ENCODE peak calls at places on chromosomes 7 and 10, in five cellular contexts. One of them, this sample, is unnamed.
A peak's percentile ranks its signal among the peaks of the same experiment; 100 is the strongest.

GRCh38 chr7:139813141-139813540 is 15.9 kb upstream of the TBXAS1 start:
- DNase-seq in right atrium auricular region: no peak
- DNase-seq in WERI-Rb-1: no peak
- DNase-seq in astrocyte of the cerebellum: no peak
- DNase-seq in fibroblast of mammary gland: no peak
- DNase-seq in this sample: no peak

GRCh38 chr7:67947651-67948050 is 951.0 kb downstream of the TYW1 start:
- DNase-seq in right atrium auricular region: no peak
- DNase-seq in fibroblast of mammary gland: no peak
- DNase-seq in astrocyte of the cerebellum: peak; percentile 1
- DNase-seq in WERI-Rb-1: no peak
- DNase-seq in this sample: no peak

GRCh38 chr7:24755541-24756416 is 1.5 kb downstream of the GSDME start:
- DNase-seq in fibroblast of mammary gland: peak; percentile 45
- DNase-seq in right atrium auricular region: no peak
- DNase-seq in WERI-Rb-1: no peak
- DNase-seq in astrocyte of the cerebellum: no peak
- DNase-seq in this sample: no peak

GRCh38 chr10:86267286-86268195 is 99.1 kb downstream of the GRID1 start:
- DNase-seq in astrocyte of the cerebellum: no peak
- DNase-seq in fibroblast of mammary gland: no peak
- DNase-seq in WERI-Rb-1: no peak
- DNase-seq in right atrium auricular region: no peak
- DNase-seq in this sample: no peak

GRCh38 chr10:14016011-14016536 is 314.6 kb downstream of the FRMD4A start:
- DNase-seq in right atrium auricular region: peak; percentile 70
- DNase-seq in fibroblast of mammary gland: peak; percentile 45
- DNase-seq in WERI-Rb-1: no peak
- DNase-seq in astrocyte of the cerebellum: no peak
- DNase-seq in this sample: no peak

GRCh38 chr10:131567279-131568162 is 256.0 kb upstream of the TCERG1L start:
- DNase-seq in WERI-Rb-1: no peak
- DNase-seq in astrocyte of the cerebellum: no peak
- DNase-seq in right atrium auricular region: peak; percentile 42
- DNase-seq in fibroblast of mammary gland: no peak
- DNase-seq in this sample: no peak

GRCh38 chr7:135708041-135708440 is 19.9 kb downstream of the SLC13A4 start:
- DNase-seq in astrocyte of the cerebellum: no peak
- DNase-seq in fibroblast of mammary gland: no peak
- DNase-seq in WERI-Rb-1: peak; percentile 67
- DNase-seq in right atrium auricular region: no peak
- DNase-seq in this sample: no peak

GRCh38 chr7:3244241-3244814 is 56.7 kb upstream of the SDK1 start:
- DNase-seq in WERI-Rb-1: peak; percentile 59
- DNase-seq in fibroblast of mammary gland: peak; percentile 86
- DNase-seq in astrocyte of the cerebellum: peak; percentile 59
- DNase-seq in right atrium auricular region: no peak
- DNase-seq in this sample: no peak

GRCh38 chr7:98618786-98619185 is 1.7 kb downstream of the NPTX2 start:
- DNase-seq in astrocyte of the cerebellum: no peak
- DNase-seq in WERI-Rb-1: no peak
- DNase-seq in fibroblast of mammary gland: no peak
- DNase-seq in right atrium auricular region: no peak
- DNase-seq in this sample: no peak

GRCh38 chr7:95104739-95105138 is 197.3 kb downstream of the PPP1R9A start:
- DNase-seq in WERI-Rb-1: no peak
- DNase-seq in right atrium auricular region: no peak
- DNase-seq in fibroblast of mammary gland: peak; percentile 37
- DNase-seq in astrocyte of the cerebellum: peak; percentile 16
- DNase-seq in this sample: no peak

GRCh38 chr7:41053830-41054229 is 649.1 kb downstream of the INHBA start:
- DNase-seq in fibroblast of mammary gland: peak; percentile 47
- DNase-seq in astrocyte of the cerebellum: no peak
- DNase-seq in WERI-Rb-1: no peak
- DNase-seq in right atrium auricular region: no peak
- DNase-seq in this sample: no peak

GRCh38 chr7:114081606-114082425 is 163.0 kb upstream of the PPP1R3A start:
- DNase-seq in right atrium auricular region: no peak
- DNase-seq in astrocyte of the cerebellum: peak; percentile 70
- DNase-seq in WERI-Rb-1: peak; percentile 16
- DNase-seq in fibroblast of mammary gland: peak; percentile 78
- DNase-seq in this sample: peak; percentile 49

GRCh38 chr10:92816106-92816505 is 32.2 kb upstream of the EXOC6 start:
- DNase-seq in astrocyte of the cerebellum: no peak
- DNase-seq in WERI-Rb-1: no peak
- DNase-seq in fibroblast of mammary gland: no peak
- DNase-seq in right atrium auricular region: no peak
- DNase-seq in this sample: peak; percentile 32

GRCh38 chr7:28458732-28459131 is 46.4 kb downstream of the CREB5 start:
- DNase-seq in WERI-Rb-1: peak; percentile 5
- DNase-seq in fibroblast of mammary gland: peak; percentile 15
- DNase-seq in astrocyte of the cerebellum: no peak
- DNase-seq in right atrium auricular region: no peak
- DNase-seq in this sample: no peak

GRCh38 chr7:154857240-154857639 is 145.7 kb downstream of the PAXIP1 start:
- DNase-seq in WERI-Rb-1: no peak
- DNase-seq in fibroblast of mammary gland: no peak
- DNase-seq in astrocyte of the cerebellum: no peak
- DNase-seq in right atrium auricular region: no peak
- DNase-seq in this sample: no peak

GRCh38 chr10:110498982-110499795 is 1.5 kb downstream of the DUSP5 start:
- DNase-seq in fibroblast of mammary gland: peak; percentile 80
- DNase-seq in right atrium auricular region: no peak
- DNase-seq in astrocyte of the cerebellum: no peak
- DNase-seq in WERI-Rb-1: peak; percentile 61
- DNase-seq in this sample: no peak

GRCh38 chr7:33185786-33186185 is 56.4 kb downstream of the BBS9 start:
- DNase-seq in astrocyte of the cerebellum: peak; percentile 41
- DNase-seq in fibroblast of mammary gland: peak; percentile 68
- DNase-seq in right atrium auricular region: no peak
- DNase-seq in WERI-Rb-1: no peak
- DNase-seq in this sample: no peak

GRCh38 chr10:123994417-123995081 is 98.8 kb downstream of the CHST15 start:
- DNase-seq in WERI-Rb-1: peak; percentile 88
- DNase-seq in astrocyte of the cerebellum: peak; percentile 63
- DNase-seq in fibroblast of mammary gland: peak; percentile 85
- DNase-seq in right atrium auricular region: peak; percentile 85
- DNase-seq in this sample: peak; percentile 61

GRCh38 chr7:137847418-137848050 is 760 bp upstream of the DGKI start:
- DNase-seq in astrocyte of the cerebellum: no peak
- DNase-seq in right atrium auricular region: no peak
- DNase-seq in fibroblast of mammary gland: peak; percentile 44
- DNase-seq in WERI-Rb-1: no peak
- DNase-seq in this sample: no peak

GRCh38 chr7:29479606-29480200 is 83.9 kb upstream of the PRR15 start:
- DNase-seq in WERI-Rb-1: peak; percentile 73
- DNase-seq in astrocyte of the cerebellum: no peak
- DNase-seq in fibroblast of mammary gland: peak; percentile 16
- DNase-seq in right atrium auricular region: no peak
- DNase-seq in this sample: no peak

GRCh38 chr7:108062250-108063014 is 59.5 kb upstream of the LAMB1 start:
- DNase-seq in fibroblast of mammary gland: no peak
- DNase-seq in right atrium auricular region: no peak
- DNase-seq in astrocyte of the cerebellum: no peak
- DNase-seq in WERI-Rb-1: no peak
- DNase-seq in this sample: no peak

GRCh38 chr10:48364659-48365405 is 58.4 kb downstream of the MAPK8 start:
- DNase-seq in right atrium auricular region: no peak
- DNase-seq in fibroblast of mammary gland: peak; percentile 68
- DNase-seq in WERI-Rb-1: no peak
- DNase-seq in astrocyte of the cerebellum: peak; percentile 59
- DNase-seq in this sample: no peak

GRCh38 chr7:134931487-134931886 is 54.8 kb upstream of the AGBL3 start:
- DNase-seq in WERI-Rb-1: no peak
- DNase-seq in astrocyte of the cerebellum: no peak
- DNase-seq in right atrium auricular region: no peak
- DNase-seq in fibroblast of mammary gland: peak; percentile 46
- DNase-seq in this sample: no peak

GRCh38 chr7:119132439-119132838 is 907.9 kb downstream of the ANKRD7 start:
- DNase-seq in right atrium auricular region: no peak
- DNase-seq in fibroblast of mammary gland: no peak
- DNase-seq in WERI-Rb-1: no peak
- DNase-seq in astrocyte of the cerebellum: no peak
- DNase-seq in this sample: no peak
- TF ChIP-seq CTCF in right atrium auricular region: no peak
- TF ChIP-seq CTCF in fibroblast of mammary gland: no peak
- TF ChIP-seq CTCF in WERI-Rb-1: no peak
- TF ChIP-seq CTCF in astrocyte of the cerebellum: no peak
- TF ChIP-seq CTCF in this sample: no peak

DNA sequence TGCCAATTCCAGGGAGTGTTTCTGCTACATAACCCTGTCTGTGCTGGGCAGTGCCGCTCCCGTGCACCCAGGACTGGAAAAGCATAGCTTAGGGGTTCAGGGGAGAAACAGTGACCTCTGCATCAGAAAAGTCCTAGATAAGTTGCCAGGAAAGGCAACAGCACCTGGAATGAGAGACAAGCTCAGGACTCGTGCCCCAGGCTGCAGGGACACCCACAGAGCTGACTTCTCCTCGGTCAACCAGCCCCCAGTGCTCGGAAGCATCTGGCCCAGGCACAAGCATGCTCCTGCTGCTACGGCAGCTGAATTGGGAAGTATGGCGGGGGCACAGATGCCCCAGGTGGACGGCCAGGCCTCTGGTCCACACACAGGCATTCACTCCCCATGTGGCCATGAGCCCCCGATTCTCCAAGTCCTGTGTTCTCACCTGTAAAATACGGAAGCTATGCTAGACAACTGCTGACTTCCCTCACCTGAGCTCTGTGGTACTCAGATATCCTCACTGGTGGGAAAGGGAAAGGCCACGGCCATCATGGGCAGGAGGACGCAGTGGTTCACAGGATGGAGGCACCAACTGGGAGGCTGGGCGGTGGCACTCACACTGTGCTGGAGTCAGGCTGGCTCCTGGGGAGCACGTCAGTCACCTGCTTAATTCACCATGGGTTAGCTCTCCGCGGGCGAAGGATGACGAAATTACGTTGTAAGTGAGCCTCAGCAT is 220.5 kb downstream of the PTPRN2 start:
- DNase-seq in astrocyte of the cerebellum: no peak
- DNase-seq in right atrium auricular region: no peak
- DNase-seq in WERI-Rb-1: no peak
- DNase-seq in fibroblast of mammary gland: no peak
- DNase-seq in this sample: no peak
- H3K4me3 ChIP-seq in astrocyte of the cerebellum: no peak overlapping the region
- H3K4me3 ChIP-seq in right atrium auricular region: no peak overlapping the region
- H3K4me3 ChIP-seq in WERI-Rb-1: no peak overlapping the region
- H3K4me3 ChIP-seq in fibroblast of mammary gland: no peak overlapping the region
- H3K4me3 ChIP-seq in this sample: no peak overlapping the region

GRCh38 chr10:72379062-72379461 is 24.3 kb upstream of the DNAJB12 start:
- DNase-seq in right atrium auricular region: no peak
- DNase-seq in astrocyte of the cerebellum: peak; percentile 64
- DNase-seq in WERI-Rb-1: no peak
- DNase-seq in fibroblast of mammary gland: peak; percentile 20
- DNase-seq in this sample: no peak

GRCh38 chr10:72375173-72375572 is 20.5 kb upstream of the DNAJB12 start:
- DNase-seq in WERI-Rb-1: no peak
- DNase-seq in right atrium auricular region: no peak
- DNase-seq in astrocyte of the cerebellum: no peak
- DNase-seq in fibroblast of mammary gland: no peak
- DNase-seq in this sample: no peak

GRCh38 chr10:72370201-72370722 is 15.5 kb upstream of the DNAJB12 start:
- DNase-seq in fibroblast of mammary gland: no peak
- DNase-seq in right atrium auricular region: no peak
- DNase-seq in astrocyte of the cerebellum: no peak
- DNase-seq in WERI-Rb-1: no peak
- DNase-seq in this sample: no peak

GRCh38 chr10:72379776-72380175 is 25.1 kb upstream of the DNAJB12 start:
- DNase-seq in fibroblast of mammary gland: peak; percentile 78
- DNase-seq in astrocyte of the cerebellum: no peak
- DNase-seq in WERI-Rb-1: no peak
- DNase-seq in right atrium auricular region: no peak
- DNase-seq in this sample: no peak

DNA sequence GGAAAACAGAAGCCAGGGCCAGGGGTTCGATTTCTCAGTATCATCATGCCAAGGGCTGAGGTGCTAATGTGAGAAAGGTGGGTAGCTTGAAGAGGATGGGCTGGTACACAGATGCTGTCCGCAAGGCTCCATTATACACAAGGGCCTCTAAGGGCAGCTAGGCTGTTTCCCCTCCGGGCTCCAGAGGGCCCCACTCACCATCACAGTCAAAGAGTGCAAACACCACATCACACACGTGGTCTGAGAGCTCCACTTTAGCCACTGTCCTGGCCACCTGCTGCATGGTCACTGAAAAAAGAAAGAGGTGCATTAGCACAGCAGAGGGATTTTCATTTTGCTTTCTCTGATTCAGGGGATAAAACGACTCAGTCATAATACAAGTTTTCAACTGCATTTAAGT is 20.9 kb upstream of the DNAJB12 start:
- DNase-seq in right atrium auricular region: no peak
- DNase-seq in astrocyte of the cerebellum: no peak
- DNase-seq in fibroblast of mammary gland: no peak
- DNase-seq in WERI-Rb-1: peak; percentile 72
- DNase-seq in this sample: no peak
- TF ChIP-seq CTCF in right atrium auricular region: no peak
- TF ChIP-seq CTCF in astrocyte of the cerebellum: no peak
- TF ChIP-seq CTCF in fibroblast of mammary gland: peak; percentile 10
- TF ChIP-seq CTCF in WERI-Rb-1: peak; percentile 78
- TF ChIP-seq CTCF in this sample: peak; percentile 11

GRCh38 chr7:38244516-38244915 is 28.9 kb downstream of the TARP start:
- DNase-seq in fibroblast of mammary gland: no peak
- DNase-seq in astrocyte of the cerebellum: no peak
- DNase-seq in WERI-Rb-1: no peak
- DNase-seq in right atrium auricular region: no peak
- DNase-seq in this sample: no peak

GRCh38 chr7:38242814-38243213 is 30.6 kb downstream of the TARP start:
- DNase-seq in right atrium auricular region: no peak
- DNase-seq in astrocyte of the cerebellum: no peak
- DNase-seq in fibroblast of mammary gland: no peak
- DNase-seq in WERI-Rb-1: no peak
- DNase-seq in this sample: no peak

GRCh38 chr7:38248069-38248567 is 25.3 kb downstream of the TARP start:
- DNase-seq in fibroblast of mammary gland: no peak
- DNase-seq in right atrium auricular region: no peak
- DNase-seq in WERI-Rb-1: no peak
- DNase-seq in astrocyte of the cerebellum: no peak
- DNase-seq in this sample: no peak

GRCh38 chr7:38241071-38241470 is 32.4 kb downstream of the TARP start:
- DNase-seq in fibroblast of mammary gland: no peak
- DNase-seq in right atrium auricular region: no peak
- DNase-seq in astrocyte of the cerebellum: no peak
- DNase-seq in WERI-Rb-1: no peak
- DNase-seq in this sample: no peak

DNA sequence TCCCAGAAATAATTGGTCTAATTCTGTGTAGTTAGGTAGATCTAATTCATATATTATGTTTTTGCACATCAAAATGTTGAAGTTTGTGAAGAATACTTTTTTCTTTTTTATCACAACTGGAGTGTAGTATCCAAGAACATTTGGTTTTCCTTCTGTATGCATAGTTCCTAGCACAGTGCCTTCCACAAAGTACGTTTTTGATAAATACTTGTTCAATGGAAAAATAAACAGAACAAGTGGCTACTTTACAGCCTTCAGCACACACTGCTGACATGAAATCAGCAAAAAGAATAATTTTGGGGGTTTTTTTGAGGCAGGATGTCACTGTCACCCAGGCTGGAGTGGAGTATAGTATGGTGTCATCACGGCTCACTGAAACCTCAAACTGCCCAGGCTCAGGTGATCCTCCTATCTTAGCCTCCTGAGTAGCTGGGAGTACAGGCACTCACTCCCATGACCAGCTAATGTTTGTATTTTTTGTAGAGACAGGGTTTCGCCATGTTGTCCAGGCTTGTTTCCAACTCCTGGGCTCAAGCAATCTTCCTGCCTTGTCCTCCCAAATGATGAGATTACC is 27.9 kb downstream of the TARP start:
- DNase-seq in fibroblast of mammary gland: no peak
- DNase-seq in WERI-Rb-1: no peak
- DNase-seq in astrocyte of the cerebellum: no peak
- DNase-seq in right atrium auricular region: no peak
- DNase-seq in this sample: no peak
- H3K4me3 ChIP-seq in fibroblast of mammary gland: no peak overlapping the region
- H3K4me3 ChIP-seq in WERI-Rb-1: no peak overlapping the region
- H3K4me3 ChIP-seq in astrocyte of the cerebellum: no peak overlapping the region
- H3K4me3 ChIP-seq in right atrium auricular region: no peak overlapping the region
- H3K4me3 ChIP-seq in this sample: no peak overlapping the region

This sample was measured in AG09309.